ENCODE peak calls at places on chromosomes 3 and 15, in six cellular contexts. One of them, this sample, is unnamed.

GRCh38 chr15:64237677-64238076 is 74.9 kb upstream of the PPIB start:
- DNase-seq in K562: no peak
- DNase-seq in GM12878: no peak
- DNase-seq in HepG2: no peak
- DNase-seq in NT2/D1: no peak
- DNase-seq in H1: no peak
- DNase-seq in this sample: no peak

GRCh38 chr15:70337292-70338186 is 239.8 kb upstream of the TLE3 start:
- DNase-seq in K562: no peak
- DNase-seq in GM12878: no peak
- DNase-seq in HepG2: no peak
- DNase-seq in NT2/D1: no peak
- DNase-seq in H1: no peak
- DNase-seq in this sample: no peak

GRCh38 chr3:98784042-98784441 is 20.9 kb downstream of the ST3GAL6 start:
- DNase-seq in K562: no peak
- DNase-seq in GM12878: no peak
- DNase-seq in HepG2: no peak
- DNase-seq in NT2/D1: no peak
- DNase-seq in H1: no peak
- DNase-seq in this sample: no peak

GRCh38 chr3:178059836-178060235 is 476.4 kb upstream of the KCNMB2 start:
- DNase-seq in K562: no peak
- DNase-seq in GM12878: no peak
- DNase-seq in HepG2: no peak
- DNase-seq in NT2/D1: no peak
- DNase-seq in H1: no peak
- DNase-seq in this sample: no peak

GRCh38 chr3:50605901-50606326 is 5.7 kb downstream of the CISH start:
- DNase-seq in K562: no peak
- DNase-seq in GM12878: no peak
- DNase-seq in HepG2: no peak
- DNase-seq in NT2/D1: no peak
- DNase-seq in H1: no peak
- DNase-seq in this sample: no peak

GRCh38 chr3:7546219-7546618 is 685.3 kb downstream of the GRM7 start:
- DNase-seq in K562: no peak
- DNase-seq in GM12878: no peak
- DNase-seq in HepG2: no peak
- DNase-seq in NT2/D1: no peak
- DNase-seq in H1: no peak
- DNase-seq in this sample: peak; percentile 26

GRCh38 chr15:87733522-87733921 is 523.0 kb downstream of the NTRK3 start:
- DNase-seq in K562: no peak
- DNase-seq in GM12878: no peak
- DNase-seq in HepG2: no peak
- DNase-seq in NT2/D1: no peak
- DNase-seq in H1: no peak
- DNase-seq in this sample: no peak

GRCh38 chr3:4908769-4909156 is 70.5 kb upstream of the BHLHE40 start:
- DNase-seq in K562: no peak
- DNase-seq in GM12878: no peak
- DNase-seq in HepG2: no peak
- DNase-seq in NT2/D1: no peak
- DNase-seq in H1: no peak
- DNase-seq in this sample: no peak

GRCh38 chr15:45120081-45120972 is 6.2 kb downstream of the DUOXA2 start:
- DNase-seq in K562: no peak
- DNase-seq in GM12878: no peak
- DNase-seq in HepG2: no peak
- DNase-seq in NT2/D1: no peak
- DNase-seq in H1: no peak
- DNase-seq in this sample: no peak

GRCh38 chr3:42658771-42659390 is 5.4 kb downstream of the ZBTB47 start:
- DNase-seq in K562: no peak
- DNase-seq in GM12878: no peak
- DNase-seq in HepG2: no peak
- DNase-seq in NT2/D1: no peak
- DNase-seq in H1: no peak
- DNase-seq in this sample: no peak

GRCh38 chr3:170542704-170543103 is 43.2 kb downstream of the SLC7A14 start:
- DNase-seq in K562: no peak
- DNase-seq in GM12878: no peak
- DNase-seq in HepG2: no peak
- DNase-seq in NT2/D1: no peak
- DNase-seq in H1: no peak
- DNase-seq in this sample: no peak

GRCh38 chr3:105674437-105675065 is 194.3 kb downstream of the CBLB start:
- DNase-seq in K562: no peak
- DNase-seq in GM12878: no peak
- DNase-seq in HepG2: no peak
- DNase-seq in NT2/D1: no peak
- DNase-seq in H1: no peak
- DNase-seq in this sample: no peak

GRCh38 chr3:120070263-120070981 is 23.8 kb downstream of the GSK3B start:
- DNase-seq in K562: no peak
- DNase-seq in GM12878: no peak
- DNase-seq in HepG2: no peak
- DNase-seq in NT2/D1: no peak
- DNase-seq in H1: no peak
- DNase-seq in this sample: no peak

GRCh38 chr3:160053048-160053391 is 64.4 kb downstream of the IL12A start:
- DNase-seq in K562: no peak
- DNase-seq in GM12878: no peak
- DNase-seq in HepG2: no peak
- DNase-seq in NT2/D1: no peak
- DNase-seq in H1: no peak
- DNase-seq in this sample: no peak

GRCh38 chr15:68553994-68554715 is 24.6 kb upstream of the CORO2B start:
- DNase-seq in K562: peak; percentile 75
- DNase-seq in GM12878: no peak
- DNase-seq in HepG2: peak; percentile 61
- DNase-seq in NT2/D1: no peak
- DNase-seq in H1: peak; percentile 94
- DNase-seq in this sample: peak; percentile 54

GRCh38 chr3:2937055-2937454 is 173.1 kb downstream of the IL5RA start:
- DNase-seq in K562: no peak
- DNase-seq in GM12878: no peak
- DNase-seq in HepG2: no peak
- DNase-seq in NT2/D1: no peak
- DNase-seq in H1: no peak
- DNase-seq in this sample: no peak

GRCh38 chr3:86175593-86175992 is 815.4 kb downstream of the VGLL3 start:
- DNase-seq in K562: no peak
- DNase-seq in GM12878: no peak
- DNase-seq in HepG2: no peak
- DNase-seq in NT2/D1: peak; percentile 73
- DNase-seq in H1: peak; percentile 45
- DNase-seq in this sample: no peak

GRCh38 chr3:10552631-10552943 is 47.2 kb upstream of the ATP2B2 start:
- DNase-seq in K562: no peak
- DNase-seq in GM12878: no peak
- DNase-seq in HepG2: no peak
- DNase-seq in NT2/D1: no peak
- DNase-seq in H1: peak; percentile 16
- DNase-seq in this sample: no peak

GRCh38 chr15:35842631-35843030 is 296.7 kb upstream of the DPH6 start:
- DNase-seq in K562: no peak
- DNase-seq in GM12878: no peak
- DNase-seq in HepG2: no peak
- DNase-seq in NT2/D1: no peak
- DNase-seq in H1: no peak
- DNase-seq in this sample: no peak

GRCh38 chr15:96043586-96044171 is 286.8 kb upstream of the NR2F2 start:
- DNase-seq in K562: no peak
- DNase-seq in GM12878: no peak
- DNase-seq in HepG2: no peak
- DNase-seq in NT2/D1: no peak
- DNase-seq in H1: no peak
- DNase-seq in this sample: no peak

GRCh38 chr3:188135271-188135670 is 18.7 kb upstream of the LPP start:
- DNase-seq in K562: no peak
- DNase-seq in GM12878: no peak
- DNase-seq in HepG2: no peak
- DNase-seq in NT2/D1: no peak
- DNase-seq in H1: no peak
- DNase-seq in this sample: no peak

GRCh38 chr3:60609446-60609845 is 641.8 kb downstream of the FHIT start:
- DNase-seq in K562: no peak
- DNase-seq in GM12878: no peak
- DNase-seq in HepG2: no peak
- DNase-seq in NT2/D1: peak; percentile 36
- DNase-seq in H1: no peak
- DNase-seq in this sample: no peak

GRCh38 chr3:156741935-156742334 is 67.5 kb downstream of the TIPARP start:
- DNase-seq in K562: no peak
- DNase-seq in GM12878: no peak
- DNase-seq in HepG2: no peak
- DNase-seq in NT2/D1: no peak
- DNase-seq in H1: no peak
- DNase-seq in this sample: no peak

GRCh38 chr3:156739976-156740375 is 65.6 kb downstream of the TIPARP start:
- DNase-seq in K562: no peak
- DNase-seq in GM12878: no peak
- DNase-seq in HepG2: no peak
- DNase-seq in NT2/D1: no peak
- DNase-seq in H1: no peak
- DNase-seq in this sample: no peak

GRCh38 chr3:156743859-156744258 is 69.5 kb downstream of the TIPARP start:
- DNase-seq in K562: no peak
- DNase-seq in GM12878: no peak
- DNase-seq in HepG2: no peak
- DNase-seq in NT2/D1: no peak
- DNase-seq in H1: no peak
- DNase-seq in this sample: no peak

GRCh38 chr3:156744631-156745030 is 70.2 kb downstream of the TIPARP start:
- DNase-seq in K562: no peak
- DNase-seq in GM12878: no peak
- DNase-seq in HepG2: peak; percentile 13
- DNase-seq in NT2/D1: no peak
- DNase-seq in H1: no peak
- DNase-seq in this sample: no peak

DNA sequence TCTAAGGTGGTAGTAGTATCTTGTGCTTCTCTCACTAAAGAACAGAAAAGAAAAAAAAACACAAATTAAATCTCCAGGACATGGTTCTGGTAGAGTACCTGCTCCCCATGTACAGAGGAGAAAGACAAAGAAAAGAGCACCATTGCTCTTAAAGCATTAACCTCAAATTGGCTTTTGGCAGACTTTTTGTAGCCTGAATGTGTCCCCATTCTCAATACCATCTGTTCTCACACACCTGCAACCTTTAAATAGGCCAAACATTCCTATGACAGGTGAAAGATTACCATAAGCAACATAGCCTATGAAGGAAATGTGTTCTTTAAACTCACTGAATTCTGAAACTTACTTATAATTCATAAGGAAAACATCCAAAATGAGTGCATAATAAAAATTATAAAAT is 68.0 kb downstream of the TIPARP start:
- DNase-seq in K562: no peak
- DNase-seq in GM12878: no peak
- DNase-seq in HepG2: no peak
- DNase-seq in NT2/D1: no peak
- DNase-seq in H1: no peak
- DNase-seq in this sample: no peak
- TF ChIP-seq ZNF274 in K562: no peak
- TF ChIP-seq ZNF274 in GM12878: no peak
- TF ChIP-seq ZNF274 in HepG2: no peak
- TF ChIP-seq ZNF274 in NT2/D1: no peak
- TF ChIP-seq ZNF274 in H1: no peak
- TF ChIP-seq ZNF274 in this sample: no peak

DNA sequence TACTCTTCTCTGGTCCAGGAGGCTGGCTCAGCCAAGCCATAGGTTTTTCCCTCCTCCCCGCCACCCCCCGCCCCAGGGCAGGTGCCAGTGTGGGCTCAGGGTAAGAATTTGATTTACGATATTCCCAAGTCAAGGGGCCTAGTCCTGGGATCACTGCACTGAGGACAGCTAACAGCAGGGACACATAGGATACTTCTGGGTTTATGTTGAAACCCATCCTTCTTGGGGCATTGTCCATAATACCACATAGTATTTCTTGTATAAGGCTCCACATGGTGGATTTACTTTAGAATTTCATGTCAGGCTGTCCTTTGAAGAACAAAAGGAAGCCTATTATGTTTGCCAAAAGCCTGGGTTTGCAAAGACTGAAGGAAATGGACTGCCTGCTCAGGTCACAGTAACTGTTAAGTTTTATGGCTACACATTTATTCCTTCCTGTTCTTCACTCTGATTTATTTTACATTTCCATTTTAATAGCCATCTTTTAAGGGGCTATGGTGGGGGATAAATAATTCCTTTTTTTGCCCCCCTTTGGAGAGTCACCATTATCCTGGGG is 53.7 kb upstream of the MYZAP start:
- DNase-seq in K562: no peak
- DNase-seq in GM12878: no peak
- DNase-seq in HepG2: no peak
- DNase-seq in NT2/D1: no peak
- DNase-seq in H1: no peak
- DNase-seq in this sample: no peak
- TF ChIP-seq ZNF274 in K562: no peak
- TF ChIP-seq ZNF274 in GM12878: no peak
- TF ChIP-seq ZNF274 in HepG2: no peak
- TF ChIP-seq ZNF274 in NT2/D1: no peak
- TF ChIP-seq ZNF274 in H1: no peak
- TF ChIP-seq ZNF274 in this sample: no peak

DNA sequence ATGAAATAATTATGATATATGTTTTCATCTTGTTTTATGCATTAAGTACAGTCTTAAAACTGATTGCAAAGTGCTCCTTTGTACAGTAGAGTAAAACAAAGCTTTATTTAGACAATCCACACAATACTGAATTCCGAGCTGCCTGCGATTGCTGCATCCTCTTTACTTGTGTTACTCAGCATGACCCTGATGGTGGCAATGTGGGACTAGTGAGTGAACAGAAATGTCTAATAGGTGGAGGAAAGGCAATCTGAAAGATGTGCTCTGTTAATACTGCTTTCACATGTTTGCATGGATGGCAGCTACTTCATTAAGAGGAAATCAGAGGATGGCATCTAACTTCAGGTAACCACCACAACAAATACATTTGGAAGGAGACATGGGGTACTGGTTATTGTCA is 930.4 kb upstream of the SEMA6D start:
- DNase-seq in K562: no peak
- DNase-seq in GM12878: no peak
- DNase-seq in HepG2: no peak
- DNase-seq in NT2/D1: no peak
- DNase-seq in H1: no peak
- DNase-seq in this sample: no peak
- TF ChIP-seq ZNF274 in K562: no peak
- TF ChIP-seq ZNF274 in GM12878: no peak
- TF ChIP-seq ZNF274 in HepG2: no peak
- TF ChIP-seq ZNF274 in NT2/D1: no peak
- TF ChIP-seq ZNF274 in H1: no peak
- TF ChIP-seq ZNF274 in this sample: no peak

DNA sequence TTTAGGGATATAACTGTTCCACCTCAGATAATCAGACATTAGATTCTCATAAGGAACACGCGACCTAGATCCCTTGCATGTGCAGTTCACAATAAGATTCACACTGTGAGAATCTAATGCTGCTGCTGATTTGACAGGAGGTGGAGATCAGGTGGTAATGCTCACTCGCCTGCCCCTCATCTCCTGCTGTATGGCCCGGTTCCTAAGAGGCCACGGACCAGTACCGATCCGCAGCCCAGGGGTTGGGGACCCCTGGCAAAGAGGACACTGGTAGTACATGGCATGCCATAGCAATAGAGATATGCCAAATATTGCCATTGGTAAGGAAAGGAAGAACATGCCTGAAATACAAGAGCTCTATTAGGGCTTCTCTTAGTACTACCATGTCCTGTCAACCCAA is 59.7 kb downstream of the LSM3 start:
- DNase-seq in K562: no peak
- DNase-seq in GM12878: no peak
- DNase-seq in HepG2: no peak
- DNase-seq in NT2/D1: no peak
- DNase-seq in H1: no peak
- DNase-seq in this sample: no peak
- TF ChIP-seq ZNF274 in K562: no peak
- TF ChIP-seq ZNF274 in GM12878: no peak
- TF ChIP-seq ZNF274 in HepG2: no peak
- TF ChIP-seq ZNF274 in NT2/D1: no peak
- TF ChIP-seq ZNF274 in H1: no peak
- TF ChIP-seq ZNF274 in this sample: no peak